ENCODE peak calls at places on chromosomes 2 and 18, in four cellular contexts. One of them, this sample, is unnamed.
A peak's percentile ranks its signal among the peaks of the same experiment; 100 is the strongest.

GRCh38 chr2:18209934-18210639 is 331.6 kb downstream of the KCNS3 start:
- DNase-seq in HepG2: no peak
- DNase-seq in GM12878: no peak
- DNase-seq in K562: no peak
- DNase-seq in this sample: no peak

GRCh38 chr2:149832256-149832655 is 244.7 kb upstream of the MMADHC start:
- DNase-seq in HepG2: no peak
- DNase-seq in GM12878: no peak
- DNase-seq in K562: no peak
- DNase-seq in this sample: no peak

GRCh38 chr2:69087211-69087911 is 74.4 kb downstream of the ANTXR1 start:
- DNase-seq in HepG2: no peak
- DNase-seq in GM12878: no peak
- DNase-seq in K562: no peak
- DNase-seq in this sample: no peak

GRCh38 chr18:54506516-54507261 is 84.4 kb upstream of the DYNAP start:
- DNase-seq in HepG2: no peak
- DNase-seq in GM12878: no peak
- DNase-seq in K562: no peak
- DNase-seq in this sample: no peak

GRCh38 chr2:46241344-46241743 is 55.9 kb upstream of the EPAS1 start:
- DNase-seq in HepG2: no peak
- DNase-seq in GM12878: no peak
- DNase-seq in K562: no peak
- DNase-seq in this sample: no peak

GRCh38 chr2:235314371-235314915 is 179.4 kb upstream of the AGAP1 start:
- DNase-seq in HepG2: no peak
- DNase-seq in GM12878: no peak
- DNase-seq in K562: no peak
- DNase-seq in this sample: no peak

GRCh38 chr2:223779877-223780276 is 57.5 kb downstream of the AP1S3 start:
- DNase-seq in HepG2: peak; percentile 68
- DNase-seq in GM12878: no peak
- DNase-seq in K562: peak; percentile 48
- DNase-seq in this sample: peak; percentile 64

GRCh38 chr18:5295231-5295920 is at the start of gene ZBTB14:
- DNase-seq in HepG2: peak; percentile 36
- DNase-seq in GM12878: no peak
- DNase-seq in K562: peak; percentile 88
- DNase-seq in this sample: peak; percentile 48

GRCh38 chr2:236550701-236551465 is 18.7 kb upstream of the ACKR3 start:
- DNase-seq in HepG2: no peak
- DNase-seq in GM12878: peak; percentile 67
- DNase-seq in K562: no peak
- DNase-seq in this sample: no peak

GRCh38 chr2:215613265-215613664 is 177.4 kb upstream of the FN1 start:
- DNase-seq in HepG2: no peak
- DNase-seq in GM12878: no peak
- DNase-seq in K562: no peak
- DNase-seq in this sample: peak; percentile 45

GRCh38 chr2:26903676-26904075 is 55.7 kb downstream of the DPYSL5 start:
- DNase-seq in HepG2: no peak
- DNase-seq in GM12878: no peak
- DNase-seq in K562: no peak
- DNase-seq in this sample: no peak

GRCh38 chr2:12821656-12822055 is 104.9 kb downstream of the TRIB2 start:
- DNase-seq in HepG2: no peak
- DNase-seq in GM12878: no peak
- DNase-seq in K562: no peak
- DNase-seq in this sample: no peak

GRCh38 chr2:12824771-12825363 is 108.1 kb downstream of the TRIB2 start:
- DNase-seq in HepG2: no peak
- DNase-seq in GM12878: no peak
- DNase-seq in K562: no peak
- DNase-seq in this sample: no peak

GRCh38 chr2:12827721-12828120 is 111.0 kb downstream of the TRIB2 start:
- DNase-seq in HepG2: no peak
- DNase-seq in GM12878: no peak
- DNase-seq in K562: no peak
- DNase-seq in this sample: no peak

GRCh38 chr2:12826781-12827180 is 110.0 kb downstream of the TRIB2 start:
- DNase-seq in HepG2: no peak
- DNase-seq in GM12878: no peak
- DNase-seq in K562: no peak
- DNase-seq in this sample: no peak

DNA sequence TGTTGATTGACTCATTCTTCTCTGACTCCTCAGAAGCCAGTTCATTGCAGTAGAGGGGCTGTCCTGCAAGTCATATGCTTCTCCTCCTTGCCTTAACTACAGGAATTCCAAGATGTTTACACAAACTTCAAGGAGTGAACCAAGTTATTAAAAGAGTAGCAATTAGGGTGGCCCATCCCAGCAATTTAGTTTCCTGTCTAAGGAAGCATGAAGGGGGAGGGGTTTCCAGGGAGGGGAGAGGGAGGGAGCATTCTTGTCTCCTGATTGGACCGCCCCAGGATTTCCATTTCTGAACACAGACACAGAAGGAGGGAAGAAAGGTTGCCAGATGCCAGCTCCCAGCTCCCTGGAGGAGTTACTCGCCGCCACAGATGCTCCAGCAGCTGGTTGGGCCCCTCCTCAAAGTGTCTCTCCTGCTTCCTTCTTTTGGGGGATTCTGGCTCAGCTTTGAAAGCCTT is 107.6 kb downstream of the TRIB2 start:
- DNase-seq in HepG2: no peak
- DNase-seq in GM12878: no peak
- DNase-seq in K562: no peak
- DNase-seq in this sample: no peak
- TF ChIP-seq MAX in HepG2: no peak
- TF ChIP-seq MAX in GM12878: no peak
- TF ChIP-seq MAX in K562: no peak
- TF ChIP-seq MAX in this sample: no peak

GRCh38 chr18:67428148-67428547 is 88.4 kb downstream of the DSEL start:
- DNase-seq in HepG2: no peak
- DNase-seq in GM12878: no peak
- DNase-seq in K562: no peak
- DNase-seq in this sample: no peak
- TF ChIP-seq ATF3 in HepG2: no peak
- TF ChIP-seq ATF3 in GM12878: no peak
- TF ChIP-seq ATF3 in K562: no peak
- TF ChIP-seq ATF3 in this sample: no peak

GRCh38 chr2:112877423-112877822 is 33.5 kb upstream of the IL37 start:
- DNase-seq in HepG2: no peak
- DNase-seq in GM12878: no peak
- DNase-seq in K562: no peak
- DNase-seq in this sample: no peak

GRCh38 chr2:112881217-112882000 is 29.6 kb upstream of the IL37 start:
- DNase-seq in HepG2: peak; percentile 54
- DNase-seq in GM12878: peak; percentile 58
- DNase-seq in K562: peak; percentile 47
- DNase-seq in this sample: no peak

GRCh38 chr2:112880696-112881095 is 30.3 kb upstream of the IL37 start:
- DNase-seq in HepG2: no peak
- DNase-seq in GM12878: peak; percentile 33
- DNase-seq in K562: no peak
- DNase-seq in this sample: no peak

GRCh38 chr2:112879491-112880041 is 31.4 kb upstream of the IL37 start:
- DNase-seq in HepG2: no peak
- DNase-seq in GM12878: no peak
- DNase-seq in K562: no peak
- DNase-seq in this sample: no peak

GRCh38 chr2:112880081-112880531 is 30.9 kb upstream of the IL37 start:
- DNase-seq in HepG2: no peak
- DNase-seq in GM12878: no peak
- DNase-seq in K562: no peak
- DNase-seq in this sample: no peak
- TF ChIP-seq CREM in HepG2: no peak
- TF ChIP-seq CREM in GM12878: no peak
- TF ChIP-seq CREM in K562: no peak
- TF ChIP-seq CREM in this sample: no peak

GRCh38 chr18:23137788-23138216 is 2.5 kb downstream of the CABLES1 start:
- DNase-seq in HepG2: no peak
- DNase-seq in GM12878: no peak
- DNase-seq in K562: no peak
- DNase-seq in this sample: no peak

GRCh38 chr18:23135679-23136325 is 517 bp downstream of the CABLES1 start:
- DNase-seq in HepG2: no peak
- DNase-seq in GM12878: no peak
- DNase-seq in K562: no peak
- DNase-seq in this sample: peak; percentile 27

GRCh38 chr18:23136326-23137092 is 1.2 kb downstream of the CABLES1 start:
- DNase-seq in HepG2: no peak
- DNase-seq in GM12878: no peak
- DNase-seq in K562: no peak
- DNase-seq in this sample: peak; percentile 34

GRCh38 chr18:23138470-23138869 is 3.2 kb downstream of the CABLES1 start:
- DNase-seq in HepG2: no peak
- DNase-seq in GM12878: no peak
- DNase-seq in K562: no peak
- DNase-seq in this sample: no peak

DNA sequence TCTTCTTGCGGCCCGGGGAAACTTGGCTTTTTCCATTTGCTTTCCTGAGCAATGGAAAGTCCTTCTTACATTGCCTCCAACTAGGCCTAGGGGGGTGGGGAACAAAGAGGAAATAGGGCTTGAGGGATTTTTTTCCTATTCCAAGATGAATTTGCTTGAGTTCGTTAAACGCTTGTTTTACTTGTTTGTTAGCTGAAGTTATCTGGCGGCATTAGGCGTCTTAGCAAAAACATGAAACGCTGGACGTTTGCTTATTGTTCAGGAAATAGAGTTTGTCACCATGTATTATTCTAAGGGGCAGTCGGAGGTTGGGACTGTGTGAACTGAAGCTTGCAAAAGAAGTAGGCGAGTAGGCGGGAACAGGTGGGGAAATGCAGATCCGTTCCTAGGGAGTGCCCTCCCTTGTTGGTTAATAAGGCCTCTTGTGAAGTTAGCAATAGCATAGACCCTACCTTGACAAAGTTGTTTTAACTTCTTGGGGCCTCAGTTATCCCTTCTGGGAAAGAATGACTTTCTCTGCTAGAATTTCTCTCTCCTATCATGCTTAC is 1.9 kb downstream of the CABLES1 start:
- DNase-seq in HepG2: no peak
- DNase-seq in GM12878: no peak
- DNase-seq in K562: no peak
- DNase-seq in this sample: no peak
- TF ChIP-seq MAX in HepG2: no peak
- TF ChIP-seq MAX in GM12878: no peak
- TF ChIP-seq MAX in K562: no peak
- TF ChIP-seq MAX in this sample: no peak

GRCh38 chr2:100852999-100853908 is 33.3 kb downstream of the NPAS2 start:
- DNase-seq in HepG2: peak; percentile 52
- DNase-seq in GM12878: no peak
- DNase-seq in K562: no peak
- DNase-seq in this sample: peak; percentile 34
- TF ChIP-seq ATF3 in HepG2: no peak
- TF ChIP-seq ATF3 in GM12878: no peak
- TF ChIP-seq ATF3 in K562: no peak
- TF ChIP-seq ATF3 in this sample: no peak

GRCh38 chr2:171272039-171272438 is 111.3 kb upstream of the TLK1 start:
- DNase-seq in HepG2: peak; percentile 88
- DNase-seq in GM12878: no peak
- DNase-seq in K562: no peak
- DNase-seq in this sample: no peak

GRCh38 chr2:171266102-171266501 is 105.4 kb upstream of the TLK1 start:
- DNase-seq in HepG2: no peak
- DNase-seq in GM12878: no peak
- DNase-seq in K562: no peak
- DNase-seq in this sample: no peak

GRCh38 chr2:171271380-171271779 is 110.7 kb upstream of the TLK1 start:
- DNase-seq in HepG2: no peak
- DNase-seq in GM12878: no peak
- DNase-seq in K562: no peak
- DNase-seq in this sample: no peak

GRCh38 chr2:171268230-171268629 is 107.5 kb upstream of the TLK1 start:
- DNase-seq in HepG2: no peak
- DNase-seq in GM12878: no peak
- DNase-seq in K562: no peak
- DNase-seq in this sample: no peak
- TF ChIP-seq CREM in HepG2: no peak
- TF ChIP-seq CREM in GM12878: no peak
- TF ChIP-seq CREM in K562: no peak
- TF ChIP-seq CREM in this sample: no peak